ENCODE peak calls at places on chromosomes 3 and 15, in ten cellular contexts. One of them, this sample, is unnamed.

GRCh38 chr15:46061002-46061401 is 426.2 kb downstream of the SQOR start:
- DNase-seq in uterus: no peak
- DNase-seq in H9: no peak
- DNase-seq in heart right ventricle: no peak
- DNase-seq in CD8-positive, alpha-beta T cell: no peak
- DNase-seq in mesenchymal stem cell: no peak
- DNase-seq in GM23338: no peak
- DNase-seq in breast epithelium: no peak
- DNase-seq in pancreas: no peak
- DNase-seq in kidney: no peak
- DNase-seq in this sample: no peak

GRCh38 chr3:162586591-162586990 is 1090.0 kb downstream of the OTOL1 start:
- DNase-seq in H9: no peak
- DNase-seq in kidney: no peak
- DNase-seq in pancreas: no peak
- DNase-seq in breast epithelium: no peak
- DNase-seq in uterus: no peak
- DNase-seq in heart right ventricle: no peak
- DNase-seq in CD8-positive, alpha-beta T cell: no peak
- DNase-seq in GM23338: peak
- DNase-seq in mesenchymal stem cell: peak
- DNase-seq in this sample: no peak

GRCh38 chr3:58266577-58266976 is 29.0 kb downstream of the ABHD6 start:
- DNase-seq in CD8-positive, alpha-beta T cell: no peak
- DNase-seq in kidney: no peak
- DNase-seq in heart right ventricle: no peak
- DNase-seq in H9: no peak
- DNase-seq in GM23338: no peak
- DNase-seq in pancreas: no peak
- DNase-seq in uterus: no peak
- DNase-seq in breast epithelium: no peak
- DNase-seq in mesenchymal stem cell: no peak
- DNase-seq in this sample: no peak

GRCh38 chr3:127411083-127411727 is 123.4 kb upstream of the PRR20G start:
- DNase-seq in CD8-positive, alpha-beta T cell: no peak
- DNase-seq in mesenchymal stem cell: no peak
- DNase-seq in kidney: peak
- DNase-seq in H9: peak
- DNase-seq in GM23338: no peak
- DNase-seq in heart right ventricle: no peak
- DNase-seq in pancreas: no peak
- DNase-seq in uterus: no peak
- DNase-seq in breast epithelium: no peak
- DNase-seq in this sample: no peak

GRCh38 chr3:28188686-28189085 is 52.7 kb upstream of the CMC1 start:
- DNase-seq in GM23338: no peak
- DNase-seq in breast epithelium: no peak
- DNase-seq in uterus: no peak
- DNase-seq in mesenchymal stem cell: no peak
- DNase-seq in CD8-positive, alpha-beta T cell: no peak
- DNase-seq in H9: no peak
- DNase-seq in pancreas: no peak
- DNase-seq in kidney: no peak
- DNase-seq in heart right ventricle: no peak
- DNase-seq in this sample: no peak

GRCh38 chr3:154122912-154123559 is 1.8 kb downstream of the ARHGEF26 start:
- DNase-seq in CD8-positive, alpha-beta T cell: no peak
- DNase-seq in H9: no peak
- DNase-seq in heart right ventricle: no peak
- DNase-seq in mesenchymal stem cell: peak
- DNase-seq in breast epithelium: no peak
- DNase-seq in kidney: no peak
- DNase-seq in pancreas: no peak
- DNase-seq in GM23338: peak
- DNase-seq in uterus: peak
- DNase-seq in this sample: no peak

GRCh38 chr3:6867269-6867668 is 6.4 kb downstream of the GRM7 start:
- DNase-seq in CD8-positive, alpha-beta T cell: no peak
- DNase-seq in breast epithelium: no peak
- DNase-seq in H9: no peak
- DNase-seq in heart right ventricle: no peak
- DNase-seq in uterus: no peak
- DNase-seq in kidney: no peak
- DNase-seq in pancreas: no peak
- DNase-seq in GM23338: no peak
- DNase-seq in mesenchymal stem cell: no peak
- DNase-seq in this sample: no peak

GRCh38 chr3:47343471-47343971 is 37.3 kb upstream of the PTPN23 start:
- DNase-seq in heart right ventricle: no peak
- DNase-seq in pancreas: no peak
- DNase-seq in breast epithelium: no peak
- DNase-seq in mesenchymal stem cell: no peak
- DNase-seq in kidney: no peak
- DNase-seq in uterus: no peak
- DNase-seq in H9: no peak
- DNase-seq in GM23338: no peak
- DNase-seq in CD8-positive, alpha-beta T cell: no peak
- DNase-seq in this sample: no peak

GRCh38 chr3:44506556-44506955 is 29.1 kb upstream of the ZNF445 start:
- DNase-seq in CD8-positive, alpha-beta T cell: no peak
- DNase-seq in uterus: no peak
- DNase-seq in H9: no peak
- DNase-seq in mesenchymal stem cell: no peak
- DNase-seq in pancreas: no peak
- DNase-seq in kidney: no peak
- DNase-seq in breast epithelium: no peak
- DNase-seq in GM23338: no peak
- DNase-seq in heart right ventricle: no peak
- DNase-seq in this sample: no peak

GRCh38 chr3:159390656-159391055 is 588.8 kb downstream of the MFSD1 start:
- DNase-seq in pancreas: no peak
- DNase-seq in mesenchymal stem cell: no peak
- DNase-seq in uterus: no peak
- DNase-seq in H9: no peak
- DNase-seq in heart right ventricle: no peak
- DNase-seq in GM23338: no peak
- DNase-seq in kidney: no peak
- DNase-seq in breast epithelium: no peak
- DNase-seq in CD8-positive, alpha-beta T cell: no peak
- DNase-seq in this sample: no peak

GRCh38 chr15:101391981-101392566 is 97.0 kb upstream of the SNRPA1 start:
- DNase-seq in breast epithelium: no peak
- DNase-seq in H9: no peak
- DNase-seq in kidney: no peak
- DNase-seq in heart right ventricle: no peak
- DNase-seq in mesenchymal stem cell: no peak
- DNase-seq in pancreas: no peak
- DNase-seq in uterus: no peak
- DNase-seq in GM23338: no peak
- DNase-seq in CD8-positive, alpha-beta T cell: no peak
- DNase-seq in this sample: no peak

GRCh38 chr3:177567833-177568232 is 370.6 kb upstream of the TBL1XR1 start:
- DNase-seq in CD8-positive, alpha-beta T cell: no peak
- DNase-seq in heart right ventricle: no peak
- DNase-seq in H9: no peak
- DNase-seq in breast epithelium: no peak
- DNase-seq in pancreas: no peak
- DNase-seq in uterus: no peak
- DNase-seq in GM23338: no peak
- DNase-seq in kidney: no peak
- DNase-seq in mesenchymal stem cell: no peak
- DNase-seq in this sample: no peak

GRCh38 chr3:156472150-156472549 is 82.8 kb downstream of the SSR3 start:
- DNase-seq in uterus: no peak
- DNase-seq in pancreas: no peak
- DNase-seq in GM23338: no peak
- DNase-seq in H9: no peak
- DNase-seq in heart right ventricle: no peak
- DNase-seq in mesenchymal stem cell: no peak
- DNase-seq in kidney: no peak
- DNase-seq in CD8-positive, alpha-beta T cell: no peak
- DNase-seq in breast epithelium: no peak
- DNase-seq in this sample: no peak

GRCh38 chr3:50423543-50423942 is 64.2 kb upstream of the TMEM115 start:
- DNase-seq in breast epithelium: no peak
- DNase-seq in heart right ventricle: no peak
- DNase-seq in kidney: no peak
- DNase-seq in GM23338: no peak
- DNase-seq in CD8-positive, alpha-beta T cell: no peak
- DNase-seq in uterus: no peak
- DNase-seq in pancreas: no peak
- DNase-seq in H9: no peak
- DNase-seq in mesenchymal stem cell: no peak
- DNase-seq in this sample: no peak

GRCh38 chr15:88529021-88529630 is 17.4 kb downstream of the DET1 start:
- DNase-seq in uterus: no peak
- DNase-seq in kidney: no peak
- DNase-seq in CD8-positive, alpha-beta T cell: no peak
- DNase-seq in pancreas: no peak
- DNase-seq in mesenchymal stem cell: peak
- DNase-seq in H9: no peak
- DNase-seq in heart right ventricle: no peak
- DNase-seq in breast epithelium: no peak
- DNase-seq in GM23338: no peak
- DNase-seq in this sample: no peak

GRCh38 chr15:67196672-67197363 is 57.6 kb downstream of the AAGAB start:
- DNase-seq in mesenchymal stem cell: peak
- DNase-seq in H9: no peak
- DNase-seq in GM23338: no peak
- DNase-seq in CD8-positive, alpha-beta T cell: no peak
- DNase-seq in breast epithelium: no peak
- DNase-seq in kidney: no peak
- DNase-seq in uterus: peak
- DNase-seq in heart right ventricle: no peak
- DNase-seq in pancreas: no peak
- DNase-seq in this sample: no peak

DNA sequence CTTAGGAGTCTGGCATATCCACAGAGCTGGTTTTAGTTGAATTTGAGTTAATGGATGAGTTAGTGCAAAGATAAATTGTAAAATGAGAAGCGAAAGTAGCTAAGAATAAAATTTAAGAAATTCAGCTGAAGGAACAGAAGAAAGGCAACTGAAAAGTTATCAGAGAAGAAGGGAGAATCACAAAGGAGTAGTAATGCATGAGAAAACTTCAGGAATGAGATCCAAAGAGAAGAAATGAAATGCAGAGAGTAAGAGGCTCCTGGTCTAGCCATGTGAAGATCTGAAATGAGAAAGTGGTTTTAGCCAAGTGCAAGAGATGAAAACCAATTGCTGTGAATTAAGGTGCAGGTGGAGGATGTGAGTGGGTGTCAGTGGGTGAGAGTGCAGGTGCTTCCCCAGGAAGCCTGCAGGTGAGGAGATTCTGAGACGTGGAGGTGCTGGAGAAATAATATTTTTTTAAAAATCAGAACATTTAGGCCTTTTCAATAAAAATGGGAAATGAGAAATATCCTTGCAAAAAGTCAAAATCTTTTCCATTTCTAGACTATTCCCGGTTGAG is 18.5 kb downstream of the KBTBD8 start:
- DNase-seq in CD8-positive, alpha-beta T cell: no peak
- DNase-seq in heart right ventricle: no peak
- DNase-seq in uterus: no peak
- DNase-seq in H9: no peak
- DNase-seq in pancreas: no peak
- DNase-seq in mesenchymal stem cell: no peak
- DNase-seq in kidney: no peak
- DNase-seq in breast epithelium: no peak
- DNase-seq in GM23338: no peak
- DNase-seq in this sample: no peak
- H3K27ac ChIP-seq in CD8-positive, alpha-beta T cell: no peak
- H3K27ac ChIP-seq in heart right ventricle: no peak
- H3K27ac ChIP-seq in uterus: no peak
- H3K27ac ChIP-seq in H9: no peak
- H3K27ac ChIP-seq in pancreas: no peak
- H3K27ac ChIP-seq in mesenchymal stem cell: no peak
- H3K27ac ChIP-seq in kidney: no peak
- H3K27ac ChIP-seq in breast epithelium: no peak
- H3K27ac ChIP-seq in GM23338: no peak
- H3K27ac ChIP-seq in this sample: no peak

DNA sequence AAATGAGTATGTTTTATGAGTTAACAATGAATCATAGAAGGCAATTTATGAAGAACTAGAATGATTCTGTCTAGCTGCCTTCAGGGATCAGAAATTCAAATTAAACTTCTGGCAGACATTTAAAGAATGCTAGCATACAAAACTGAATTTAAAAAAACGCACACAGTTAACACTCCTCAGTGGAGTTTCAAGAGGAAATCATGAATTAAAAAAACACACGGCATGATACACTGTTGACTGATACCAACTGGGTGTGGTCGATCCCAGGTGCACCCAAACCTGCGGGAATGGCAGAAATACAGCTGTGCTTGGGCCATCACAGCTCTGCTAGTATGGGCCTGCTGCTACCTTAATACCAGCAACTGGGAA is 526.0 kb downstream of the FOXP1 start:
- DNase-seq in breast epithelium: no peak
- DNase-seq in uterus: no peak
- DNase-seq in pancreas: no peak
- DNase-seq in kidney: no peak
- DNase-seq in H9: no peak
- DNase-seq in CD8-positive, alpha-beta T cell: no peak
- DNase-seq in mesenchymal stem cell: no peak
- DNase-seq in heart right ventricle: no peak
- DNase-seq in GM23338: no peak
- DNase-seq in this sample: no peak
- H3K27ac ChIP-seq in breast epithelium: peak
- H3K27ac ChIP-seq in uterus: peak
- H3K27ac ChIP-seq in pancreas: peak
- H3K27ac ChIP-seq in kidney: no peak
- H3K27ac ChIP-seq in H9: no peak
- H3K27ac ChIP-seq in CD8-positive, alpha-beta T cell: no peak
- H3K27ac ChIP-seq in mesenchymal stem cell: no peak
- H3K27ac ChIP-seq in heart right ventricle: peak
- H3K27ac ChIP-seq in GM23338: no peak
- H3K27ac ChIP-seq in this sample: no peak

DNA sequence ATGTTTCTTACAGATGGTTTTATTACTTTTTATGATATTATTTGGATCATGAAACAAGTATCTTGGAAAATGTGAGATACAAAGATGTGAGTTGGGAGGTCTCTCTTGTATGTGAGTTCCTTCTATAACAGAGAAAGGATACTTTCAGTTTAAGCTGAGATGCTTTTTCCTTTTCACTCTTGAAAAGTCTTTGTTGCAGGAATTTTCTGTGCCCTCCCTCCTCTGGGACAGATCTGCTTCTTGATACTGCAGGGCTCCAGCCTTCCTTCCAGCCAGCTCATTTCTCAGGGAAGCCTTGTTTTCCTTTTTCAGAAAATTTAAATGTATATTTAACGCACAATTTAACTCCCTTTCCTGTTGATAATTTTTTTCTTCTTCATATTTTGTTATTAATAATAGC is 105.4 kb downstream of the IGF1R start:
- DNase-seq in kidney: no peak
- DNase-seq in CD8-positive, alpha-beta T cell: no peak
- DNase-seq in heart right ventricle: no peak
- DNase-seq in mesenchymal stem cell: no peak
- DNase-seq in pancreas: no peak
- DNase-seq in breast epithelium: no peak
- DNase-seq in GM23338: no peak
- DNase-seq in uterus: no peak
- DNase-seq in H9: no peak
- DNase-seq in this sample: no peak
- H3K27ac ChIP-seq in kidney: peak
- H3K27ac ChIP-seq in CD8-positive, alpha-beta T cell: no peak
- H3K27ac ChIP-seq in heart right ventricle: peak
- H3K27ac ChIP-seq in mesenchymal stem cell: no peak
- H3K27ac ChIP-seq in pancreas: no peak
- H3K27ac ChIP-seq in breast epithelium: peak
- H3K27ac ChIP-seq in GM23338: peak
- H3K27ac ChIP-seq in uterus: no peak
- H3K27ac ChIP-seq in H9: peak
- H3K27ac ChIP-seq in this sample: no peak

GRCh38 chr3:115062009-115062408 is 85.1 kb downstream of the ZBTB20 start:
- DNase-seq in GM23338: no peak
- DNase-seq in pancreas: no peak
- DNase-seq in heart right ventricle: no peak
- DNase-seq in CD8-positive, alpha-beta T cell: no peak
- DNase-seq in breast epithelium: no peak
- DNase-seq in uterus: no peak
- DNase-seq in kidney: no peak
- DNase-seq in mesenchymal stem cell: no peak
- DNase-seq in H9: no peak
- DNase-seq in this sample: peak
- H3K27ac ChIP-seq in GM23338: no peak
- H3K27ac ChIP-seq in pancreas: no peak
- H3K27ac ChIP-seq in heart right ventricle: no peak
- H3K27ac ChIP-seq in CD8-positive, alpha-beta T cell: no peak
- H3K27ac ChIP-seq in breast epithelium: peak
- H3K27ac ChIP-seq in uterus: no peak
- H3K27ac ChIP-seq in kidney: no peak
- H3K27ac ChIP-seq in mesenchymal stem cell: no peak
- H3K27ac ChIP-seq in H9: no peak
- H3K27ac ChIP-seq in this sample: peak